ENCODE peak calls at places on chromosomes 6 and 20, in seven cellular contexts. O, F, X, D, C, L and N are unnamed samples.

GRCh38 chr6:121652726-121653623 is 217.5 kb downstream of the GJA1 start:
- DNase-seq in O (peak), F (no peak), X (peak), D (peak), C (peak), L (no peak), N (no peak)

GRCh38 chr6:16472349-16473069 is 234.1 kb downstream of the GMPR start:
- DNase-seq in O (peak), F (peak), X (peak), D (peak), C (peak), L (peak), N (no peak)

GRCh38 chr6:56370591-56371198 is 123.3 kb upstream of the COL21A1 start:
- DNase-seq in O (peak), F (peak), X (peak), D (peak), C (peak), L (peak), N (peak)

GRCh38 chr20:4067600-4068261 is 52.4 kb upstream of the RNF24 start:
- DNase-seq in O (peak), F (no peak), X (peak), D (peak), C (no peak), L (no peak), N (no peak)

GRCh38 chr6:158000530-158001307 is 19.1 kb downstream of the SYNJ2 start:
- DNase-seq in O (no peak), F (no peak), X (no peak), D (no peak), C (no peak), L (no peak), N (no peak)

GRCh38 chr20:61861054-61861841 is 204.4 kb downstream of the TAF4 start:
- DNase-seq in O (peak), F (no peak), X (no peak), D (no peak), C (no peak), L (no peak), N (no peak)

GRCh38 chr6:140480852-140481251 is 1106.4 kb upstream of the CITED2 start:
- DNase-seq in O (peak), F (no peak), X (peak), D (peak), C (no peak), L (no peak), N (no peak)

GRCh38 chr6:21384211-21384610 is 209.3 kb upstream of the SOX4 start:
- DNase-seq in O (peak), F (peak), X (no peak), D (no peak), C (peak), L (no peak), N (no peak)

GRCh38 chr20:45912344-45912682 is 358 bp upstream of the PLTP start:
- DNase-seq in O (no peak), F (no peak), X (no peak), D (no peak), C (no peak), L (no peak), N (no peak)

GRCh38 chr6:36679043-36679821 is 718 bp downstream of the CDKN1A start:
- DNase-seq in O (peak), F (peak), X (no peak), D (peak), C (peak), L (peak), N (no peak)

GRCh38 chr6:84027340-84028183 is 6.0 kb upstream of the MRAP2 start:
- DNase-seq in O (peak), F (no peak), X (peak), D (peak), C (no peak), L (no peak), N (peak)

GRCh38 chr20:64133951-64134407 is 26.6 kb upstream of the NPBWR2 start:
- DNase-seq in O (no peak), F (no peak), X (no peak), D (no peak), C (no peak), L (no peak), N (no peak)

GRCh38 chr6:39992861-39993622 is 58.8 kb upstream of the MOCS1 start:
- DNase-seq in O (peak), F (no peak), X (no peak), D (no peak), C (no peak), L (no peak), N (no peak)

GRCh38 chr20:58611236-58612020 is 39.7 kb upstream of the STX16 start:
- DNase-seq in O (no peak), F (no peak), X (no peak), D (no peak), C (no peak), L (no peak), N (no peak)

GRCh38 chr6:118896339-118897136 is 2.6 kb downstream of the ASF1A start:
- DNase-seq in O (peak), F (peak), X (peak), D (peak), C (peak), L (peak), N (no peak)

GRCh38 chr20:8267009-8267408 is 134.9 kb downstream of the PLCB1 start:
- DNase-seq in O (no peak), F (no peak), X (no peak), D (no peak), C (no peak), L (no peak), N (no peak)
- H3K4me3 ChIP-seq in O (no peak), F (no peak), X (no peak), D (no peak), C (no peak), L (no peak), N (no peak)

GRCh38 chr20:839015-839414 is 5.5 kb downstream of the FAM110A start:
- DNase-seq in O (no peak), F (no peak), X (no peak), D (no peak), C (no peak), L (no peak), N (no peak)

GRCh38 chr20:841568-842546 is 8.3 kb downstream of the FAM110A start:
- DNase-seq in O (no peak), F (no peak), X (no peak), D (no peak), C (no peak), L (peak), N (no peak)

GRCh38 chr20:839626-840025 is 6.1 kb downstream of the FAM110A start:
- DNase-seq in O (no peak), F (no peak), X (no peak), D (no peak), C (no peak), L (no peak), N (no peak)

GRCh38 chr20:840858-841567 is 7.5 kb downstream of the FAM110A start:
- DNase-seq in O (peak), F (peak), X (no peak), D (peak), C (no peak), L (no peak), N (no peak)

DNA sequence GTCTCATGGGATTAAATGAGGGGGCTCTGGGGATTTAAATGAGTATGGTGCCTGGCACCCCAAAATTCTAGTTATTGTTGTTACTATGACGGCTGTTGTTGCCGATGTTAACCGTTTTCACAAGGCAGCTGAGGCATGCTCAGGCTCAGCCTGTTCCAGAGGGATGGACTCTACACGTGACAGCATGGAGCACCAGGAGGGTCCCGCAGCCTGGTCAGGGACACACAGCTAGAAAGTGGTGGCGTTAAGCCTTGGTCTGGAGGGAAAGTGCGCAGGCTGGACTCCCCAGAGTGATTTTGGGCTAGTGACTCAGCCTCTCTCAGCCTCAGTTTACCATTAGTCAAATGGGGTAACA is 7.0 kb downstream of the FAM110A start:
- DNase-seq in O (no peak), F (no peak), X (no peak), D (no peak), C (no peak), L (no peak), N (no peak)
- H3K4me3 ChIP-seq in O (no peak), F (peak), X (no peak), D (no peak), C (no peak), L (no peak), N (peak)

DNA sequence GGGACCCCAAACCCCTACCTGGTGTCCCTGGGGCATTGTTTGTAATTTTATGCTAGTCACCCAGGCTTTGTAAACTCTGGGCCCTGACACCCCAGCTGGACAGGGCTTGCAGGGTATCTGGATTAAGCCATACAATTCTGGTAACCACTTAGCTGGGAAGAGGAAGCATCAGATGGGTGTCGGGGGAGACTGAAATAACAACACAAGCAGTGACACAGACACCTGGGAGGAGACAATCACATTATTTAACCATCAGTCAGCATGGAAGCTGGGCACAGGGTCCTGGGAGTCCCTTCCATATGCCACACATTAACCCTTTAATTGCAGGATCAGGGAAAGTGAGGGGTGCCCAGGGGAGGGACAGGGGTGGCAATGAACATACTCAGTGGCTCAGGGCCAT is 29.8 kb downstream of the COL11A2 start:
- DNase-seq in O (no peak), F (no peak), X (no peak), D (no peak), C (no peak), L (no peak), N (no peak)
- H3K4me3 ChIP-seq in O (no peak), F (no peak), X (no peak), D (no peak), C (no peak), L (no peak), N (no peak)

DNA sequence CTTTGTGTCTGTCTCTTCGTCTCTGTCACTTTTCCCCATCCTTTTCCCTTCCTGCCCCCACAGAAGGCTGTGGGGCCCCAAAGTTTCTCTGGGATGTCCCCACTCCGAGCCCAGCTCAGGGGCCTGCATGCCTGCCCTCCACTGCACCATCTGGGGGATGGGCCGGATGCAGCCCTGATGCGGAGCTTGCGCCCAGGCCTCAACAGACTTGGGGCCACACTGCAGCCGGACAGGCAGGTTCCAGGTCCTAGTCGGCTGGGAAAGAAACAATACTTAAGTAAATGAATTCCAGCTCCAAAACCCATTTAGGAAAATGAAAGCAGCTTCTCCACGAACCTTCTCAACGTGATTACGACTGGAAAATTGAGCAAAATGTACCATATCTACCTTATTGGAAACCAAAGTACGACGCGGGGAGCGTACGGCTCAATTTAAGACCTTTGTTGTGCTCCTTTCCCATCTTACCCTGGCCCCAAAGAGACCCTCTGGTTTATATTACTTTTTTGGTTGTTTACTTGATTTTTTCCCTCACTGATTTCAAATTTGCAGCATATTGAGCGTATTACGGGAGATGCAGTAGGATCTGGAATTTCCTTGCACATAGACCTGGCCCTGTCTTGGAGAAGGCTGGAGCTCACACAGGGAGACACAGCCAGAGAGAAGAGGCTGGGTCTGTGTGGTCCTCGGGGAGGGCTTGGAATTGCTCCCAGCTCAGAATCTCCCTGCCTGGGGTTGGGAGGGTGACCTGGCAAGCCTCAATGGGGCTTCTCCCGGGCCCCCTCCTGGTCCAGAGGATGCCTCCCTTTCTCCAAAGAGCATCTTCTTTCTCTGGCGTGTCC is 8.0 kb downstream of the FOXC1 start:
- DNase-seq in O (no peak), F (no peak), X (no peak), D (no peak), C (no peak), L (no peak), N (no peak)
- H3K4me3 ChIP-seq in O (no peak), F (no peak), X (no peak), D (no peak), C (no peak), L (no peak), N (no peak)

DNA sequence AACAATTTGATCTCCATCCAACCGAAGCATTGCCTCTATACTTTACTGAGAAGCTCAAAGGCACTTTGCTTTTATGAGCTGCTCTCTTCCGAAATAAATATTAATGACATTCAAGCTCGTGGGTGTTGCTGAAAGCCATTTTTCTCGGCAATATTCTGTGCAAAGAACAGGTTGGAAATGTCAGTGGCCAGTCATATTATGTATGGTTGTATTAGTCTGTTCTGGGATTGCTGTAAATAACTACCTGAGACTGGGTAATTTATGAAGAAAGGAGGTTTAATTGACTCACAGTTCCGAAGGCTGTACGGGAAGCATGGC is 32.1 kb downstream of the TUBB2B start:
- DNase-seq in O (no peak), F (no peak), X (no peak), D (no peak), C (no peak), L (no peak), N (no peak)
- H3K4me3 ChIP-seq in O (no peak), F (peak), X (no peak), D (no peak), C (no peak), L (no peak), N (no peak)

GRCh38 chr20:25486377-25486776 is 78.9 kb downstream of the GINS1 start:
- DNase-seq in O (peak), F (no peak), X (peak), D (peak), C (no peak), L (no peak), N (no peak)
- H3K4me3 ChIP-seq in O (no peak), F (no peak), X (no peak), D (no peak), C (no peak), L (no peak), N (no peak)

GRCh38 chr6:143774347-143774746 is 68.8 kb upstream of the LTV1 start:
- DNase-seq in O (no peak), F (no peak), X (no peak), D (no peak), C (no peak), L (no peak), N (no peak)

GRCh38 chr6:143782517-143782916 is 60.6 kb upstream of the LTV1 start:
- DNase-seq in O (no peak), F (no peak), X (no peak), D (peak), C (no peak), L (no peak), N (no peak)

GRCh38 chr6:143775326-143775725 is 67.8 kb upstream of the LTV1 start:
- DNase-seq in O (no peak), F (no peak), X (no peak), D (no peak), C (no peak), L (no peak), N (no peak)

GRCh38 chr6:143783077-143783476 is 60.1 kb upstream of the LTV1 start:
- DNase-seq in O (no peak), F (no peak), X (no peak), D (no peak), C (no peak), L (no peak), N (no peak)

DNA sequence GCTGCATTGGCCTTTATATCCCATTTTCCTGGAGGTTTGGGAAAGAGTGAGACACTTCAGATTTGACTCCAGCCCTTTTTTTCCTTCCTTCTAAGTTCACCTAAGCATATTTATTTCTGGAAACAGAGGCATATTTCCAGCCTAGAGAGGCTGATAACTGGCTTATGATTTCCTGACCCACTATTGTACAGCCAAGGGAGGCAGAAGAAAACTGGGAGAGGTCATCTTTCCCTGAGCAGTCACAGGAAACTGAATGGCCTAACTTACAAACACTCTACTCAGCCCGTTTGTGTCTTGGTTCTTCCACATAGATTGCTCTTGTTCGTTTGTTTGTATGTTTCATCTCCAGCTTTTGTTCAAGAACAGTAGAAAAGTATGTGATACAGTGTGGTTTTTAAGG is 64.2 kb upstream of the LTV1 start:
- DNase-seq in O (no peak), F (no peak), X (no peak), D (no peak), C (peak), L (no peak), N (no peak)
- H3K4me3 ChIP-seq in O (no peak), F (no peak), X (no peak), D (no peak), C (no peak), L (no peak), N (no peak)